ENCODE peak calls at places on chromosomes 12 and 14, in six cellular contexts. V is esophagus muscularis mucosa, R is SK-N-SH, W is upper lobe of left lung, U is GM12878, Z is tibial nerve. A is an unnamed sample. For H3K36me3, the result is how much of the 10 kb centered on the place peaks cover.

GRCh38 chr14:103091041-103091882 is 3.3 kb upstream of the EXOC3L4 start:
- DNase-seq in V (no peak), R (peak), W (peak), U (no peak), Z (no peak), A (peak)

GRCh38 chr14:87847216-87847615 is 145.8 kb downstream of the GALC start:
- DNase-seq in V (no peak), R (no peak), W (no peak), U (no peak), Z (no peak), A (no peak)

GRCh38 chr12:106428379-106428778 is 70.8 kb downstream of the POLR3B start:
- DNase-seq in V (no peak), R (no peak), W (no peak), U (no peak), Z (peak), A (no peak)

GRCh38 chr14:91283666-91284065 is 39.2 kb upstream of the GPR68 start:
- DNase-seq in V (no peak), R (no peak), W (no peak), U (no peak), Z (no peak), A (no peak)

GRCh38 chr12:75939016-75939642 is 92.4 kb downstream of the PHLDA1 start:
- DNase-seq in V (no peak), R (no peak), W (no peak), U (no peak), Z (no peak), A (no peak)

GRCh38 chr12:49698619-49699545 is 8.3 kb downstream of the FMNL3 start:
- DNase-seq in V (no peak), R (no peak), W (no peak), U (peak), Z (no peak), A (no peak)

GRCh38 chr12:113853491-113853890 is 112.6 kb downstream of the RBM19 start:
- DNase-seq in V (no peak), R (no peak), W (no peak), U (no peak), Z (no peak), A (no peak)

GRCh38 chr12:113257564-113257963 is 36.3 kb downstream of the TPCN1 start:
- DNase-seq in V (no peak), R (no peak), W (no peak), U (no peak), Z (no peak), A (no peak)

GRCh38 chr14:56339855-56340701 is 221.9 kb downstream of the PELI2 start:
- DNase-seq in V (no peak), R (peak), W (no peak), U (no peak), Z (peak), A (peak)

GRCh38 chr12:60172266-60172665 is 576.4 kb downstream of the SLC16A7 start:
- DNase-seq in V (no peak), R (no peak), W (no peak), U (no peak), Z (no peak), A (no peak)

GRCh38 chr14:57845802-57846531 is 19.9 kb downstream of the SLC35F4 start:
- DNase-seq in V (no peak), R (no peak), W (no peak), U (no peak), Z (no peak), A (no peak)

GRCh38 chr12:91894911-91895310 is 250.7 kb downstream of the BTG1 start:
- DNase-seq in V (no peak), R (no peak), W (no peak), U (no peak), Z (no peak), A (no peak)

GRCh38 chr12:64220046-64220445 is 2.0 kb downstream of the KICS2 start:
- DNase-seq in V (no peak), R (no peak), W (no peak), U (no peak), Z (no peak), A (no peak)

GRCh38 chr12:64221656-64222010 is 463 bp downstream of the KICS2 start:
- DNase-seq in V (peak), R (peak), W (peak), U (peak), Z (peak), A (peak)

GRCh38 chr12:64219135-64219534 is 3.0 kb downstream of the KICS2 start:
- DNase-seq in V (no peak), R (no peak), W (no peak), U (no peak), Z (no peak), A (no peak)

GRCh38 chr12:64218597-64218996 is 3.5 kb downstream of the KICS2 start:
- DNase-seq in V (no peak), R (no peak), W (no peak), U (peak), Z (no peak), A (no peak)

GRCh38 chr12:64222011-64222765 is at the start of gene KICS2:
- DNase-seq in V (peak), R (peak), W (peak), U (peak), Z (peak), A (peak)
- TF ChIP-seq EP300 in V (no peak), R (no peak), W (no peak), U (no peak), Z (peak), A (no peak)

GRCh38 chr12:120103044-120103338 is 13.6 kb downstream of the RAB35 start:
- DNase-seq in V (no peak), R (no peak), W (no peak), U (no peak), Z (no peak), A (no peak)
- H3K36me3 ChIP-seq in V (under half), R (under half), W (half or more), U (under half), Z (under half), A (under half)

DNA sequence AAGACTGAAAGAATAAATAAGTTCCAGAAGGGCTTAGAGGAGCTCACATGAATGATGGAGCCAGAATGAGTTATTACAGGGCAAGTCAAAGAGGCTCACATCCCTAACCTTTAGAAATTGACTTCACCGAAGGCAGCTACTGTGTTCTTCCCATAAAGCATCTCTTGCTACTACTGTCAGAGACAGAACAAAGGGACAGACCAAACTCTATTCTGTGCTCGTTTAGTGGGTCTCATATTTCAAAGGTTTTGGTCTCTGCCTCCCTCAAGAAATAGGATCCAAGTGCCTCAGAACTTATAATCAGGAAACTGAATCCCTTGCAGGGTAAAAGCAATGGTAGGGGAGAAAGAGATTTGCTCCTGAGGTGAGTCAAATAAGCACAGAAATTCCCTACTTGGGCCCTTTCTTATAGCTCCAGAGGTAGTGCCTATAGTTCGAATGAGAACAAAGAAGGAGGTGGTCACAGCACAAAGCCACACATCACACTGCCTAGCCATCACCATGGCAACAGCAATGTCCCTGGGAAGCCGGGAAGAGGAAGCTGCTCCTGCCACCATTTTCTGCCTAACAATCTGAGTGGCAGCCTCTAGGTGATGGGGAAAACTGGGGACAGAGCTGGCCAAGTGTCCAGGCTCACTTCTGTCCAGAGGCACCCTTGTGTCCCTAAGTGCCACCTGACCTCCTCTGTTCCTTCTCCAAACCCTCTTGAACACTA is 294.9 kb downstream of the FOXN3 start:
- DNase-seq in V (no peak), R (no peak), W (no peak), U (no peak), Z (no peak), A (no peak)
- TF ChIP-seq EP300 in V (no peak), R (no peak), W (no peak), U (no peak), Z (no peak), A (no peak)

DNA sequence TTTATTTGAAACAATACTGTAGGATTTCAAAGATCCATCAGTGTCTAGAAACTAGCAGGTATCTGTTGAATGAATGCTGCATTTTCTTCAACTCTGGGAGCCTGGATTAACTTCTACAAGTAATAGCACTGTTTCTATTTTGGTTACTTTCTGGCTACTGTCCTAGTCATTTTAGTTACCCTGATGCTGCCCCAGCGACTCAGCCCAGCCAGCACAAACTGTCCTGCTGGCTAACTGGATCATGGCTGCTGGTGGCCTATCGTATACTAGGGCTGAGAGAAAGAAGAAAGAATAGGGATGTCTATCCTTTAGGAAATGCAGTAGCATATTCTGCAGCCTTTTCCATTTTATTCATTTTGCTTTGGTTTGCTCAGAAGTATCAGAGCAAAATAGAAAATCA is 53.9 kb downstream of the NTN4 start:
- DNase-seq in V (no peak), R (no peak), W (no peak), U (no peak), Z (no peak), A (no peak)
- H3K36me3 ChIP-seq in V (under half), R (under half), W (under half), U (under half), Z (under half), A (under half)

GRCh38 chr12:110763578-110763977 is 20.9 kb upstream of the PPP1CC start:
- DNase-seq in V (no peak), R (no peak), W (no peak), U (no peak), Z (no peak), A (no peak)

GRCh38 chr12:110765144-110765543 is 22.5 kb upstream of the PPP1CC start:
- DNase-seq in V (no peak), R (no peak), W (no peak), U (no peak), Z (no peak), A (no peak)

GRCh38 chr12:110766311-110767154 is 23.8 kb upstream of the PPP1CC start:
- DNase-seq in V (no peak), R (no peak), W (no peak), U (no peak), Z (no peak), A (no peak)

GRCh38 chr12:110768960-110769359 is 26.3 kb upstream of the PPP1CC start:
- DNase-seq in V (no peak), R (no peak), W (no peak), U (no peak), Z (no peak), A (no peak)

DNA sequence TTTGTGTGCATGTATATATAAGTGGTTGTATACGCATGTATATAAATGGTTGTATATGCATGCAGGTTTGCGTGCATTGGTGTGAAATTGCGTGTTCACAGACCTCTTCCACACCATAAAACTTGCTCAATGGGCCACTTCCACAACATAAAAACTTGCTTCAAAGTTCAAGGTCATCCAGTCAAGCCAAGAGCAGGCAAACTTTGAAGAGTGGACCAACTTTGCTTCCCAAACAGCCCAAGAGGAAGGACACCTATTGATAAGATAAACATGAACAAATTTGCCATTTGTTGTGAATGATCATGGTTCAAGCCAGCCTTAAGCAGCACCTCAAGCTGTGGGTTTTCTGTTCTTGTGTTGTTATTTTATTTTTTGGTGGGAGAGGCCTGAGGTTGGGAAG is 25.2 kb upstream of the PPP1CC start:
- DNase-seq in V (no peak), R (no peak), W (no peak), U (no peak), Z (no peak), A (no peak)
- TF ChIP-seq EP300 in V (no peak), R (no peak), W (no peak), U (no peak), Z (no peak), A (no peak)